ENCODE peak calls at places on chromosomes 11 and 22, in seven cellular contexts. R is brain microvascular endothelial cell; T is stimulated activated CD4-positive, alpha-beta T cell treated with anti-CD3 and anti-CD28 coated beads, Interleukin-2, amount 100 ng/mL, for 48 hours; N is left lung; O is kidney; L is lung microvascular endothelial cell; B is heart right ventricle. P is an unnamed sample.

GRCh38 chr11:104033561-104033960 is 2.9 kb upstream of the DDI1 start:
- DNase-seq in L (peak), T (no peak), N (no peak), R (no peak), B (no peak), O (no peak), P (no peak)

GRCh38 chr11:8649361-8649760 is 33.1 kb downstream of the TRIM66 start:
- DNase-seq in R (peak), O (no peak), B (no peak), N (no peak), L (no peak), T (no peak), P (no peak)

GRCh38 chr11:7498193-7498592 is 12.9 kb downstream of the OLFML1 start:
- DNase-seq in N (no peak), O (no peak), T (no peak), L (no peak), R (no peak), B (no peak), P (no peak)

GRCh38 chr11:107848345-107848744 is 10.2 kb downstream of the SLC35F2 start:
- DNase-seq in L (no peak), O (no peak), B (no peak), N (no peak), T (no peak), R (no peak), P (no peak)

GRCh38 chr22:25758316-25758715 is 16.3 kb downstream of the MYO18B start:
- DNase-seq in L (no peak), R (no peak), O (no peak), N (no peak), T (no peak), B (no peak), P (no peak)

GRCh38 chr11:94728541-94728940 is 39.6 kb upstream of the AMOTL1 start:
- DNase-seq in T (no peak), N (no peak), B (no peak), O (no peak), L (no peak), R (no peak), P (no peak)

GRCh38 chr11:86463120-86463519 is 88.4 kb downstream of the CCDC81 start:
- DNase-seq in O (no peak), R (no peak), N (no peak), T (no peak), B (no peak), L (peak), P (no peak)

GRCh38 chr11:87252869-87253268 is 215.1 kb downstream of the TMEM135 start:
- DNase-seq in O (no peak), R (no peak), B (no peak), T (no peak), N (no peak), L (peak), P (no peak)

GRCh38 chr11:6647836-6648235 is 7.8 kb downstream of the DCHS1 start:
- DNase-seq in L (no peak), T (no peak), B (no peak), N (no peak), R (no peak), O (no peak), P (no peak)

GRCh38 chr11:64629796-64630562 is 39.0 kb downstream of the SLC22A12 start:
- DNase-seq in R (no peak), L (peak), B (peak), N (no peak), O (no peak), T (no peak), P (no peak)

GRCh38 chr22:22949953-22950352 is 62.3 kb downstream of the IGLL5 start:
- DNase-seq in O (no peak), B (no peak), L (no peak), N (no peak), T (no peak), R (no peak), P (no peak)

GRCh38 chr11:6249822-6250555 is 9.6 kb upstream of the CCKBR start:
- DNase-seq in O (no peak), R (peak), N (peak), B (peak), T (no peak), L (peak), P (no peak)

GRCh38 chr11:88341852-88342251 is 4.3 kb upstream of the CTSC start:
- DNase-seq in L (no peak), R (no peak), B (no peak), N (no peak), T (no peak), O (no peak), P (no peak)

GRCh38 chr11:67541198-67541597 is 18.0 kb upstream of the CABP2 start:
- DNase-seq in N (no peak), O (no peak), L (no peak), R (no peak), B (no peak), T (no peak), P (no peak)

GRCh38 chr11:68302256-68303054 is 9.9 kb upstream of the LRP5 start:
- DNase-seq in B (no peak), R (peak), T (no peak), N (no peak), L (no peak), O (no peak), P (no peak)

GRCh38 chr22:21832291-21833290 is 34.9 kb downstream of the MAPK1 start:
- DNase-seq in B (no peak), T (no peak), R (no peak), O (no peak), L (no peak), N (no peak), P (no peak)

GRCh38 chr11:69365567-69365966 is 71.6 kb downstream of the MYEOV start:
- DNase-seq in B (no peak), O (no peak), R (no peak), T (no peak), N (no peak), L (no peak), P (no peak)

GRCh38 chr11:94544832-94545640 is 1.3 kb downstream of the FUT4 start:
- DNase-seq in N (no peak), T (no peak), R (no peak), L (peak), O (peak), B (peak), P (peak)

GRCh38 chr11:96090711-96091110 is 166.8 kb upstream of the MTMR2 start:
- DNase-seq in N (no peak), R (peak), B (no peak), T (no peak), L (peak), O (no peak), P (no peak)

GRCh38 chr22:37708580-37709444 is 12.0 kb downstream of the TRIOBP start:
- DNase-seq in R (no peak), N (peak), L (no peak), B (peak), T (no peak), O (peak), P (no peak)

GRCh38 chr11:85647078-85647477 is 689 bp upstream of the TMEM126A start:
- DNase-seq in N (no peak), T (no peak), R (no peak), O (no peak), L (no peak), B (no peak), P (no peak)

GRCh38 chr11:93741882-93742226 is 382 bp downstream of the C11orf54 start:
- DNase-seq in O (no peak), T (no peak), B (no peak), N (peak), R (no peak), L (peak), P (no peak)

GRCh38 chr11:130551388-130551787 is 102.9 kb downstream of the ADAMTS15 start:
- DNase-seq in L (no peak), T (no peak), O (no peak), R (no peak), N (no peak), B (no peak), P (no peak)

GRCh38 chr11:35923452-35923851 is 20.4 kb upstream of the LDLRAD3 start:
- DNase-seq in O (no peak), R (no peak), B (no peak), N (no peak), L (peak), T (no peak), P (no peak)

GRCh38 chr11:84947970-84948600 is 679.1 kb downstream of the DLG2 start:
- DNase-seq in B (no peak), N (no peak), R (no peak), O (no peak), T (no peak), L (no peak), P (no peak)

GRCh38 chr11:2580444-2581050 is 119.2 kb downstream of the KCNQ1OT1 start:
- DNase-seq in R (no peak), N (peak), O (peak), L (no peak), B (peak), T (no peak), P (no peak)

GRCh38 chr11:95230054-95231034 is 658 bp downstream of the SESN3 start:
- DNase-seq in B (no peak), R (peak), N (peak), L (peak), O (peak), T (peak), P (peak)

GRCh38 chr11:63599211-63600122 is 14.8 kb downstream of the PLAAT3 start:
- DNase-seq in T (no peak), N (no peak), O (no peak), R (peak), B (no peak), L (no peak), P (no peak)

GRCh38 chr22:29328055-29328454 is 12.6 kb upstream of the RASL10A start:
- DNase-seq in B (no peak), N (no peak), R (no peak), L (no peak), T (no peak), O (peak), P (no peak)

GRCh38 chr11:66011239-66011784 is 496 bp upstream of the CST6 start:
- DNase-seq in T (no peak), N (peak), B (no peak), O (peak), R (peak), L (no peak), P (no peak)

GRCh38 chr11:115653926-115654325 is 149.7 kb upstream of the CADM1 start:
- DNase-seq in B (no peak), T (no peak), L (no peak), R (no peak), N (no peak), O (no peak), P (no peak)

GRCh38 chr11:115716577-115717214 is 212.5 kb upstream of the CADM1 start:
- DNase-seq in R (no peak), N (no peak), B (no peak), T (no peak), L (no peak), O (no peak), P (no peak)

GRCh38 chr11:133835258-133836075 is 9.8 kb downstream of the SPATA19 start:
- DNase-seq in N (no peak), O (no peak), T (peak), B (no peak), R (peak), L (peak), P (peak)

GRCh38 chr11:47143322-47143721 is 33.4 kb downstream of the ARFGAP2 start:
- DNase-seq in R (peak), T (no peak), N (no peak), L (peak), O (no peak), B (no peak), P (no peak)

GRCh38 chr22:31579835-31580242 is 82.2 kb downstream of the PISD start:
- DNase-seq in T (no peak), L (no peak), N (no peak), O (no peak), R (no peak), B (no peak), P (no peak)

GRCh38 chr11:19614370-19614936 is 98.2 kb upstream of the NAV2 start:
- DNase-seq in L (peak), R (no peak), T (no peak), N (no peak), O (no peak), B (no peak), P (no peak)

GRCh38 chr11:64687204-64687603 is 35.8 kb downstream of the NRXN2 start:
- DNase-seq in B (peak), L (peak), N (no peak), T (no peak), R (no peak), O (peak), P (no peak)

P was measured in central memory CD4-positive, alpha-beta T cell.